ENCODE peak calls at places on chromosomes 3 and 15, in four cellular contexts. E, D, L and X are unnamed samples.

GRCh38 chr15:58903232-58903631 is 30.2 kb downstream of the SLTM start:
- DNase-seq in L (no peak), D (no peak), E (no peak), X (no peak)

GRCh38 chr15:73237910-73238309 is 130.8 kb downstream of the HCN4 start:
- DNase-seq in D (no peak), E (no peak), L (no peak), X (no peak)

GRCh38 chr15:39969002-39969394 is 35.1 kb downstream of the EIF2AK4 start:
- DNase-seq in L (no peak), D (no peak), E (no peak), X (no peak)

GRCh38 chr3:116263842-116264545 is 181.3 kb downstream of the LSAMP start:
- DNase-seq in L (no peak), D (no peak), E (no peak), X (peak; percentile 84)

GRCh38 chr3:136186330-136186729 is 9.8 kb downstream of the MSL2 start:
- DNase-seq in L (no peak), D (no peak), E (peak; percentile 5), X (no peak)

GRCh38 chr15:80619677-80620076 is 75.4 kb upstream of the ABHD17C start:
- DNase-seq in D (no peak), E (no peak), L (no peak), X (no peak)

GRCh38 chr15:94086360-94086759 is 145.0 kb upstream of the MCTP2 start:
- DNase-seq in E (no peak), D (no peak), L (no peak), X (no peak)

GRCh38 chr15:86870846-86871245 is 791.2 kb downstream of the AGBL1 start:
- DNase-seq in D (no peak), L (no peak), E (no peak), X (no peak)

GRCh38 chr15:79595995-79596622 is 164.0 kb downstream of the MINAR1 start:
- DNase-seq in E (no peak), D (no peak), L (peak; percentile 91), X (peak; percentile 84)

GRCh38 chr3:16723994-16724393 is 118.8 kb upstream of the DAZL start:
- DNase-seq in D (no peak), E (no peak), L (no peak), X (peak; percentile 51)

GRCh38 chr3:10602769-10603768 is 97.7 kb upstream of the ATP2B2 start:
- DNase-seq in D (peak; percentile 65), L (no peak), E (peak; percentile 39), X (no peak)

GRCh38 chr3:143158549-143158988 is 39.0 kb downstream of the CHST2 start:
- DNase-seq in L (no peak), D (no peak), E (no peak), X (peak; percentile 27)

GRCh38 chr3:186806173-186807055 is at the start of gene RFC4:
- DNase-seq in D (peak; percentile 87), L (peak; percentile 70), E (peak; percentile 80), X (peak; percentile 89)

GRCh38 chr15:49627407-49627877 is 6.6 kb downstream of the DTWD1 start:
- DNase-seq in L (peak; percentile 61), E (no peak), D (no peak), X (peak; percentile 70)

GRCh38 chr3:134857776-134858515 is 62.9 kb downstream of the EPHB1 start:
- DNase-seq in E (no peak), L (no peak), D (no peak), X (no peak)

GRCh38 chr15:38843736-38844590 is 279.3 kb upstream of the RASGRP1 start:
- DNase-seq in E (no peak), L (no peak), D (no peak), X (no peak)

GRCh38 chr15:32794973-32795372 is 77.2 kb downstream of the GREM1 start:
- DNase-seq in D (no peak), E (no peak), L (no peak), X (no peak)

GRCh38 chr3:159947220-159947619 is 41.4 kb upstream of the IL12A start:
- DNase-seq in E (no peak), D (no peak), L (no peak), X (peak; percentile 44)

GRCh38 chr3:187844708-187845107 is 99.4 kb upstream of the BCL6 start:
- DNase-seq in D (no peak), L (no peak), E (no peak), X (no peak)

GRCh38 chr3:116281313-116282143 is 163.8 kb downstream of the LSAMP start:
- DNase-seq in L (no peak), D (no peak), E (no peak), X (no peak)

GRCh38 chr3:29128004-29128403 is 152.9 kb upstream of the RBMS3 start:
- DNase-seq in E (no peak), D (no peak), L (no peak), X (peak; percentile 7)

GRCh38 chr3:141913150-141913811 is 36.8 kb downstream of the ATP1B3 start:
- DNase-seq in E (peak; percentile 36), D (peak; percentile 61), L (peak; percentile 50), X (peak; percentile 79)

GRCh38 chr3:107431298-107432012 is 54.2 kb downstream of the CCDC54 start:
- DNase-seq in L (peak; percentile 67), E (peak; percentile 11), D (peak; percentile 54), X (peak; percentile 67)

GRCh38 chr3:31404871-31405270 is 127.9 kb upstream of the STT3B start:
- DNase-seq in L (no peak), D (no peak), E (no peak), X (no peak)

GRCh38 chr15:65258370-65258769 is 28.3 kb downstream of the PARP16 start:
- DNase-seq in D (no peak), E (no peak), L (no peak), X (no peak)